ENCODE peak calls at places on chromosomes 4 and X, in ten cellular contexts. One of them, this sample, is unnamed.

GRCh38 chr4:109389367-109390118 is 44.1 kb upstream of the SEC24B start:
- DNase-seq in HCEC 1CT: no peak
- DNase-seq in activated CD4-positive, alpha-beta T cell treated with anti-CD3 and anti-CD28 coated beads, Interleukin-2, amount 10 ng/mL, durations not matched to agents 7 days and 5 days: no peak
- DNase-seq in EL: peak; percentile 6
- DNase-seq in cardiac muscle cell: peak; percentile 8
- DNase-seq in activated naive CD4-positive, alpha-beta T cell treated with anti-CD3 and anti-CD28 coated beads, Interleukin-2, amount 10 ng/mL, durations not matched to agents 7 days and 5 days: no peak
- DNase-seq in fibroblast of the aortic adventitia: no peak
- DNase-seq in NCI-H2171: no peak
- DNase-seq in sciatic nerve: no peak
- DNase-seq in GM12865: peak; percentile 75
- DNase-seq in this sample: peak; percentile 2

GRCh38 chr4:68368566-68369473 is 18.9 kb upstream of the YTHDC1 start:
- DNase-seq in EL: peak; percentile 79
- DNase-seq in NCI-H2171: no peak
- DNase-seq in fibroblast of the aortic adventitia: peak; percentile 77
- DNase-seq in cardiac muscle cell: peak; percentile 66
- DNase-seq in activated CD4-positive, alpha-beta T cell treated with anti-CD3 and anti-CD28 coated beads, Interleukin-2, amount 10 ng/mL, durations not matched to agents 7 days and 5 days: no peak
- DNase-seq in GM12865: no peak
- DNase-seq in sciatic nerve: no peak
- DNase-seq in activated naive CD4-positive, alpha-beta T cell treated with anti-CD3 and anti-CD28 coated beads, Interleukin-2, amount 10 ng/mL, durations not matched to agents 7 days and 5 days: no peak
- DNase-seq in HCEC 1CT: peak; percentile 40
- DNase-seq in this sample: peak; percentile 74

GRCh38 chr4:22389240-22389871 is 126.5 kb downstream of the ADGRA3 start:
- DNase-seq in activated naive CD4-positive, alpha-beta T cell treated with anti-CD3 and anti-CD28 coated beads, Interleukin-2, amount 10 ng/mL, durations not matched to agents 7 days and 5 days: peak; percentile 64
- DNase-seq in activated CD4-positive, alpha-beta T cell treated with anti-CD3 and anti-CD28 coated beads, Interleukin-2, amount 10 ng/mL, durations not matched to agents 7 days and 5 days: peak; percentile 59
- DNase-seq in EL: peak; percentile 70
- DNase-seq in fibroblast of the aortic adventitia: peak; percentile 93
- DNase-seq in NCI-H2171: no peak
- DNase-seq in HCEC 1CT: peak; percentile 64
- DNase-seq in GM12865: peak; percentile 79
- DNase-seq in cardiac muscle cell: peak; percentile 88
- DNase-seq in sciatic nerve: no peak
- DNase-seq in this sample: peak; percentile 86

GRCh38 chrX:155755706-155756337 is 125.3 kb upstream of the VAMP7 start:
- DNase-seq in fibroblast of the aortic adventitia: no peak
- DNase-seq in HCEC 1CT: no peak
- DNase-seq in activated CD4-positive, alpha-beta T cell treated with anti-CD3 and anti-CD28 coated beads, Interleukin-2, amount 10 ng/mL, durations not matched to agents 7 days and 5 days: no peak
- DNase-seq in activated naive CD4-positive, alpha-beta T cell treated with anti-CD3 and anti-CD28 coated beads, Interleukin-2, amount 10 ng/mL, durations not matched to agents 7 days and 5 days: no peak
- DNase-seq in sciatic nerve: no peak
- DNase-seq in GM12865: no peak
- DNase-seq in cardiac muscle cell: no peak
- DNase-seq in EL: no peak
- DNase-seq in NCI-H2171: no peak
- DNase-seq in this sample: no peak

GRCh38 chr4:5037553-5038551 is 13.4 kb upstream of the STK32B start:
- DNase-seq in GM12865: no peak
- DNase-seq in HCEC 1CT: peak; percentile 70
- DNase-seq in cardiac muscle cell: peak; percentile 91
- DNase-seq in activated CD4-positive, alpha-beta T cell treated with anti-CD3 and anti-CD28 coated beads, Interleukin-2, amount 10 ng/mL, durations not matched to agents 7 days and 5 days: no peak
- DNase-seq in fibroblast of the aortic adventitia: peak; percentile 91
- DNase-seq in sciatic nerve: no peak
- DNase-seq in activated naive CD4-positive, alpha-beta T cell treated with anti-CD3 and anti-CD28 coated beads, Interleukin-2, amount 10 ng/mL, durations not matched to agents 7 days and 5 days: no peak
- DNase-seq in NCI-H2171: no peak
- DNase-seq in EL: peak; percentile 99
- DNase-seq in this sample: peak; percentile 97

GRCh38 chr4:119103263-119103662 is 32.4 kb upstream of the MYOZ2 start:
- DNase-seq in sciatic nerve: no peak
- DNase-seq in GM12865: no peak
- DNase-seq in cardiac muscle cell: peak; percentile 97
- DNase-seq in activated naive CD4-positive, alpha-beta T cell treated with anti-CD3 and anti-CD28 coated beads, Interleukin-2, amount 10 ng/mL, durations not matched to agents 7 days and 5 days: no peak
- DNase-seq in fibroblast of the aortic adventitia: peak; percentile 99
- DNase-seq in HCEC 1CT: peak; percentile 95
- DNase-seq in activated CD4-positive, alpha-beta T cell treated with anti-CD3 and anti-CD28 coated beads, Interleukin-2, amount 10 ng/mL, durations not matched to agents 7 days and 5 days: no peak
- DNase-seq in EL: peak; percentile 95
- DNase-seq in NCI-H2171: no peak
- DNase-seq in this sample: peak; percentile 94

GRCh38 chrX:153554519-153555167 is 37.2 kb downstream of the ATP2B3 start:
- DNase-seq in fibroblast of the aortic adventitia: peak; percentile 51
- DNase-seq in sciatic nerve: peak; percentile 85
- DNase-seq in activated CD4-positive, alpha-beta T cell treated with anti-CD3 and anti-CD28 coated beads, Interleukin-2, amount 10 ng/mL, durations not matched to agents 7 days and 5 days: peak; percentile 64
- DNase-seq in NCI-H2171: no peak
- DNase-seq in cardiac muscle cell: peak; percentile 55
- DNase-seq in HCEC 1CT: peak; percentile 43
- DNase-seq in EL: peak; percentile 45
- DNase-seq in GM12865: peak; percentile 48
- DNase-seq in activated naive CD4-positive, alpha-beta T cell treated with anti-CD3 and anti-CD28 coated beads, Interleukin-2, amount 10 ng/mL, durations not matched to agents 7 days and 5 days: peak; percentile 73
- DNase-seq in this sample: peak; percentile 75

GRCh38 chr4:89334311-89334710 is 26.7 kb upstream of the GPRIN3 start:
- DNase-seq in fibroblast of the aortic adventitia: no peak
- DNase-seq in activated CD4-positive, alpha-beta T cell treated with anti-CD3 and anti-CD28 coated beads, Interleukin-2, amount 10 ng/mL, durations not matched to agents 7 days and 5 days: no peak
- DNase-seq in EL: no peak
- DNase-seq in sciatic nerve: no peak
- DNase-seq in GM12865: no peak
- DNase-seq in activated naive CD4-positive, alpha-beta T cell treated with anti-CD3 and anti-CD28 coated beads, Interleukin-2, amount 10 ng/mL, durations not matched to agents 7 days and 5 days: no peak
- DNase-seq in HCEC 1CT: no peak
- DNase-seq in cardiac muscle cell: no peak
- DNase-seq in NCI-H2171: no peak
- DNase-seq in this sample: no peak

GRCh38 chr4:22416403-22416802 is 99.5 kb downstream of the ADGRA3 start:
- DNase-seq in EL: peak; percentile 5
- DNase-seq in cardiac muscle cell: peak; percentile 38
- DNase-seq in sciatic nerve: no peak
- DNase-seq in activated CD4-positive, alpha-beta T cell treated with anti-CD3 and anti-CD28 coated beads, Interleukin-2, amount 10 ng/mL, durations not matched to agents 7 days and 5 days: no peak
- DNase-seq in activated naive CD4-positive, alpha-beta T cell treated with anti-CD3 and anti-CD28 coated beads, Interleukin-2, amount 10 ng/mL, durations not matched to agents 7 days and 5 days: no peak
- DNase-seq in HCEC 1CT: no peak
- DNase-seq in GM12865: no peak
- DNase-seq in fibroblast of the aortic adventitia: peak; percentile 20
- DNase-seq in NCI-H2171: no peak
- DNase-seq in this sample: no peak

GRCh38 chr4:79184461-79184860 is 141.4 kb downstream of the NAA11 start:
- DNase-seq in NCI-H2171: no peak
- DNase-seq in activated CD4-positive, alpha-beta T cell treated with anti-CD3 and anti-CD28 coated beads, Interleukin-2, amount 10 ng/mL, durations not matched to agents 7 days and 5 days: no peak
- DNase-seq in fibroblast of the aortic adventitia: no peak
- DNase-seq in activated naive CD4-positive, alpha-beta T cell treated with anti-CD3 and anti-CD28 coated beads, Interleukin-2, amount 10 ng/mL, durations not matched to agents 7 days and 5 days: no peak
- DNase-seq in EL: no peak
- DNase-seq in cardiac muscle cell: no peak
- DNase-seq in HCEC 1CT: no peak
- DNase-seq in GM12865: no peak
- DNase-seq in sciatic nerve: no peak
- DNase-seq in this sample: no peak

GRCh38 chr4:140884431-140885058 is 128.4 kb upstream of the TBC1D9 start:
- DNase-seq in cardiac muscle cell: peak; percentile 86
- DNase-seq in sciatic nerve: no peak
- DNase-seq in activated CD4-positive, alpha-beta T cell treated with anti-CD3 and anti-CD28 coated beads, Interleukin-2, amount 10 ng/mL, durations not matched to agents 7 days and 5 days: peak; percentile 49
- DNase-seq in EL: peak; percentile 68
- DNase-seq in fibroblast of the aortic adventitia: peak; percentile 86
- DNase-seq in HCEC 1CT: peak; percentile 39
- DNase-seq in activated naive CD4-positive, alpha-beta T cell treated with anti-CD3 and anti-CD28 coated beads, Interleukin-2, amount 10 ng/mL, durations not matched to agents 7 days and 5 days: peak; percentile 53
- DNase-seq in NCI-H2171: peak; percentile 20
- DNase-seq in GM12865: peak; percentile 82
- DNase-seq in this sample: peak; percentile 67

GRCh38 chr4:162837679-162838078 is 329.0 kb downstream of the NAF1 start:
- DNase-seq in activated CD4-positive, alpha-beta T cell treated with anti-CD3 and anti-CD28 coated beads, Interleukin-2, amount 10 ng/mL, durations not matched to agents 7 days and 5 days: no peak
- DNase-seq in NCI-H2171: no peak
- DNase-seq in sciatic nerve: no peak
- DNase-seq in cardiac muscle cell: no peak
- DNase-seq in GM12865: no peak
- DNase-seq in activated naive CD4-positive, alpha-beta T cell treated with anti-CD3 and anti-CD28 coated beads, Interleukin-2, amount 10 ng/mL, durations not matched to agents 7 days and 5 days: no peak
- DNase-seq in fibroblast of the aortic adventitia: no peak
- DNase-seq in EL: no peak
- DNase-seq in HCEC 1CT: no peak
- DNase-seq in this sample: no peak

GRCh38 chr4:20172070-20172760 is 79.5 kb upstream of the SLIT2 start:
- DNase-seq in activated CD4-positive, alpha-beta T cell treated with anti-CD3 and anti-CD28 coated beads, Interleukin-2, amount 10 ng/mL, durations not matched to agents 7 days and 5 days: no peak
- DNase-seq in cardiac muscle cell: no peak
- DNase-seq in HCEC 1CT: no peak
- DNase-seq in sciatic nerve: no peak
- DNase-seq in EL: peak; percentile 34
- DNase-seq in fibroblast of the aortic adventitia: no peak
- DNase-seq in NCI-H2171: no peak
- DNase-seq in activated naive CD4-positive, alpha-beta T cell treated with anti-CD3 and anti-CD28 coated beads, Interleukin-2, amount 10 ng/mL, durations not matched to agents 7 days and 5 days: no peak
- DNase-seq in GM12865: no peak
- DNase-seq in this sample: peak; percentile 12

GRCh38 chr4:53908661-53909078 is 155.7 kb downstream of the CHIC2 start:
- DNase-seq in EL: peak; percentile 91
- DNase-seq in activated CD4-positive, alpha-beta T cell treated with anti-CD3 and anti-CD28 coated beads, Interleukin-2, amount 10 ng/mL, durations not matched to agents 7 days and 5 days: peak; percentile 33
- DNase-seq in activated naive CD4-positive, alpha-beta T cell treated with anti-CD3 and anti-CD28 coated beads, Interleukin-2, amount 10 ng/mL, durations not matched to agents 7 days and 5 days: peak; percentile 22
- DNase-seq in GM12865: peak; percentile 62
- DNase-seq in HCEC 1CT: peak; percentile 87
- DNase-seq in cardiac muscle cell: peak; percentile 98
- DNase-seq in sciatic nerve: no peak
- DNase-seq in fibroblast of the aortic adventitia: peak; percentile 98
- DNase-seq in NCI-H2171: no peak
- DNase-seq in this sample: peak; percentile 93

GRCh38 chrX:22345884-22346283 is 73.2 kb downstream of the CBLL2 start:
- DNase-seq in EL: no peak
- DNase-seq in cardiac muscle cell: no peak
- DNase-seq in fibroblast of the aortic adventitia: no peak
- DNase-seq in GM12865: peak; percentile 0
- DNase-seq in HCEC 1CT: no peak
- DNase-seq in activated naive CD4-positive, alpha-beta T cell treated with anti-CD3 and anti-CD28 coated beads, Interleukin-2, amount 10 ng/mL, durations not matched to agents 7 days and 5 days: no peak
- DNase-seq in sciatic nerve: no peak
- DNase-seq in NCI-H2171: no peak
- DNase-seq in activated CD4-positive, alpha-beta T cell treated with anti-CD3 and anti-CD28 coated beads, Interleukin-2, amount 10 ng/mL, durations not matched to agents 7 days and 5 days: no peak
- DNase-seq in this sample: no peak

GRCh38 chr4:102564399-102564921 is 63.3 kb downstream of the NFKB1 start:
- DNase-seq in sciatic nerve: no peak
- DNase-seq in HCEC 1CT: peak; percentile 58
- DNase-seq in GM12865: peak; percentile 89
- DNase-seq in activated CD4-positive, alpha-beta T cell treated with anti-CD3 and anti-CD28 coated beads, Interleukin-2, amount 10 ng/mL, durations not matched to agents 7 days and 5 days: no peak
- DNase-seq in cardiac muscle cell: peak; percentile 58
- DNase-seq in EL: peak; percentile 71
- DNase-seq in activated naive CD4-positive, alpha-beta T cell treated with anti-CD3 and anti-CD28 coated beads, Interleukin-2, amount 10 ng/mL, durations not matched to agents 7 days and 5 days: no peak
- DNase-seq in fibroblast of the aortic adventitia: peak; percentile 73
- DNase-seq in NCI-H2171: no peak
- DNase-seq in this sample: no peak

GRCh38 chrX:15349046-15349445 is 13.7 kb upstream of the PIGA start:
- DNase-seq in HCEC 1CT: peak; percentile 20
- DNase-seq in EL: peak; percentile 37
- DNase-seq in GM12865: peak; percentile 60
- DNase-seq in sciatic nerve: no peak
- DNase-seq in activated naive CD4-positive, alpha-beta T cell treated with anti-CD3 and anti-CD28 coated beads, Interleukin-2, amount 10 ng/mL, durations not matched to agents 7 days and 5 days: peak; percentile 20
- DNase-seq in fibroblast of the aortic adventitia: peak; percentile 89
- DNase-seq in activated CD4-positive, alpha-beta T cell treated with anti-CD3 and anti-CD28 coated beads, Interleukin-2, amount 10 ng/mL, durations not matched to agents 7 days and 5 days: peak; percentile 20
- DNase-seq in NCI-H2171: peak; percentile 29
- DNase-seq in cardiac muscle cell: peak; percentile 79
- DNase-seq in this sample: peak; percentile 85

GRCh38 chrX:68671221-68671620 is 23.8 kb downstream of the STARD8 start:
- DNase-seq in GM12865: no peak
- DNase-seq in EL: no peak
- DNase-seq in NCI-H2171: no peak
- DNase-seq in fibroblast of the aortic adventitia: peak; percentile 29
- DNase-seq in cardiac muscle cell: no peak
- DNase-seq in activated CD4-positive, alpha-beta T cell treated with anti-CD3 and anti-CD28 coated beads, Interleukin-2, amount 10 ng/mL, durations not matched to agents 7 days and 5 days: no peak
- DNase-seq in HCEC 1CT: no peak
- DNase-seq in sciatic nerve: no peak
- DNase-seq in activated naive CD4-positive, alpha-beta T cell treated with anti-CD3 and anti-CD28 coated beads, Interleukin-2, amount 10 ng/mL, durations not matched to agents 7 days and 5 days: no peak
- DNase-seq in this sample: no peak

GRCh38 chr4:55184600-55185523 is 59.5 kb upstream of the KDR start:
- DNase-seq in cardiac muscle cell: peak; percentile 82
- DNase-seq in activated naive CD4-positive, alpha-beta T cell treated with anti-CD3 and anti-CD28 coated beads, Interleukin-2, amount 10 ng/mL, durations not matched to agents 7 days and 5 days: peak; percentile 44
- DNase-seq in NCI-H2171: peak; percentile 8
- DNase-seq in activated CD4-positive, alpha-beta T cell treated with anti-CD3 and anti-CD28 coated beads, Interleukin-2, amount 10 ng/mL, durations not matched to agents 7 days and 5 days: peak; percentile 43
- DNase-seq in EL: peak; percentile 41
- DNase-seq in sciatic nerve: no peak
- DNase-seq in GM12865: peak; percentile 61
- DNase-seq in HCEC 1CT: peak; percentile 75
- DNase-seq in fibroblast of the aortic adventitia: peak; percentile 76
- DNase-seq in this sample: peak; percentile 27

GRCh38 chr4:2047781-2048581 is 11.1 kb upstream of the NAT8L start:
- DNase-seq in EL: no peak
- DNase-seq in cardiac muscle cell: no peak
- DNase-seq in HCEC 1CT: no peak
- DNase-seq in sciatic nerve: no peak
- DNase-seq in NCI-H2171: no peak
- DNase-seq in activated CD4-positive, alpha-beta T cell treated with anti-CD3 and anti-CD28 coated beads, Interleukin-2, amount 10 ng/mL, durations not matched to agents 7 days and 5 days: no peak
- DNase-seq in fibroblast of the aortic adventitia: no peak
- DNase-seq in activated naive CD4-positive, alpha-beta T cell treated with anti-CD3 and anti-CD28 coated beads, Interleukin-2, amount 10 ng/mL, durations not matched to agents 7 days and 5 days: no peak
- DNase-seq in GM12865: no peak
- DNase-seq in this sample: no peak

GRCh38 chrX:153765138-153766079 is 1.4 kb downstream of the PLXNB3 start:
- DNase-seq in EL: peak; percentile 42
- DNase-seq in cardiac muscle cell: peak; percentile 25
- DNase-seq in NCI-H2171: no peak
- DNase-seq in activated naive CD4-positive, alpha-beta T cell treated with anti-CD3 and anti-CD28 coated beads, Interleukin-2, amount 10 ng/mL, durations not matched to agents 7 days and 5 days: no peak
- DNase-seq in sciatic nerve: peak; percentile 77
- DNase-seq in GM12865: peak; percentile 0
- DNase-seq in fibroblast of the aortic adventitia: no peak
- DNase-seq in HCEC 1CT: no peak
- DNase-seq in activated CD4-positive, alpha-beta T cell treated with anti-CD3 and anti-CD28 coated beads, Interleukin-2, amount 10 ng/mL, durations not matched to agents 7 days and 5 days: no peak
- DNase-seq in this sample: no peak

GRCh38 chr4:41215155-41215554 is 813 bp upstream of the APBB2 start:
- DNase-seq in HCEC 1CT: no peak
- DNase-seq in NCI-H2171: no peak
- DNase-seq in fibroblast of the aortic adventitia: no peak
- DNase-seq in activated naive CD4-positive, alpha-beta T cell treated with anti-CD3 and anti-CD28 coated beads, Interleukin-2, amount 10 ng/mL, durations not matched to agents 7 days and 5 days: no peak
- DNase-seq in cardiac muscle cell: no peak
- DNase-seq in GM12865: no peak
- DNase-seq in sciatic nerve: no peak
- DNase-seq in EL: no peak
- DNase-seq in activated CD4-positive, alpha-beta T cell treated with anti-CD3 and anti-CD28 coated beads, Interleukin-2, amount 10 ng/mL, durations not matched to agents 7 days and 5 days: no peak
- DNase-seq in this sample: peak; percentile 15

GRCh38 chr4:184540307-184540706 is 66.0 kb upstream of the IRF2 start:
- DNase-seq in activated naive CD4-positive, alpha-beta T cell treated with anti-CD3 and anti-CD28 coated beads, Interleukin-2, amount 10 ng/mL, durations not matched to agents 7 days and 5 days: no peak
- DNase-seq in sciatic nerve: no peak
- DNase-seq in cardiac muscle cell: no peak
- DNase-seq in activated CD4-positive, alpha-beta T cell treated with anti-CD3 and anti-CD28 coated beads, Interleukin-2, amount 10 ng/mL, durations not matched to agents 7 days and 5 days: no peak
- DNase-seq in NCI-H2171: no peak
- DNase-seq in HCEC 1CT: no peak
- DNase-seq in GM12865: no peak
- DNase-seq in fibroblast of the aortic adventitia: no peak
- DNase-seq in EL: no peak
- DNase-seq in this sample: no peak

GRCh38 chr4:123832173-123833026 is 435.8 kb downstream of the SPRY1 start:
- DNase-seq in GM12865: no peak
- DNase-seq in HCEC 1CT: peak; percentile 95
- DNase-seq in activated naive CD4-positive, alpha-beta T cell treated with anti-CD3 and anti-CD28 coated beads, Interleukin-2, amount 10 ng/mL, durations not matched to agents 7 days and 5 days: no peak
- DNase-seq in activated CD4-positive, alpha-beta T cell treated with anti-CD3 and anti-CD28 coated beads, Interleukin-2, amount 10 ng/mL, durations not matched to agents 7 days and 5 days: no peak
- DNase-seq in sciatic nerve: peak; percentile 59
- DNase-seq in cardiac muscle cell: peak; percentile 99
- DNase-seq in EL: peak; percentile 99
- DNase-seq in fibroblast of the aortic adventitia: peak; percentile 99
- DNase-seq in NCI-H2171: no peak
- DNase-seq in this sample: peak; percentile 97

GRCh38 chr4:84258905-84259830 is 239.9 kb downstream of the NKX6-1 start:
- DNase-seq in EL: peak; percentile 13
- DNase-seq in HCEC 1CT: peak; percentile 11
- DNase-seq in activated naive CD4-positive, alpha-beta T cell treated with anti-CD3 and anti-CD28 coated beads, Interleukin-2, amount 10 ng/mL, durations not matched to agents 7 days and 5 days: no peak
- DNase-seq in activated CD4-positive, alpha-beta T cell treated with anti-CD3 and anti-CD28 coated beads, Interleukin-2, amount 10 ng/mL, durations not matched to agents 7 days and 5 days: no peak
- DNase-seq in cardiac muscle cell: peak; percentile 21
- DNase-seq in sciatic nerve: no peak
- DNase-seq in GM12865: peak; percentile 74
- DNase-seq in NCI-H2171: no peak
- DNase-seq in fibroblast of the aortic adventitia: peak; percentile 43
- DNase-seq in this sample: peak; percentile 42

GRCh38 chr4:15963568-15963967 is 593 bp upstream of the FGFBP2 start:
- DNase-seq in HCEC 1CT: no peak
- DNase-seq in fibroblast of the aortic adventitia: no peak
- DNase-seq in activated CD4-positive, alpha-beta T cell treated with anti-CD3 and anti-CD28 coated beads, Interleukin-2, amount 10 ng/mL, durations not matched to agents 7 days and 5 days: peak; percentile 45
- DNase-seq in EL: no peak
- DNase-seq in GM12865: no peak
- DNase-seq in sciatic nerve: no peak
- DNase-seq in cardiac muscle cell: no peak
- DNase-seq in activated naive CD4-positive, alpha-beta T cell treated with anti-CD3 and anti-CD28 coated beads, Interleukin-2, amount 10 ng/mL, durations not matched to agents 7 days and 5 days: peak; percentile 55
- DNase-seq in NCI-H2171: no peak
- DNase-seq in this sample: no peak

GRCh38 chrX:3169421-3169820 is 128.2 kb downstream of the ARSF start:
- DNase-seq in activated naive CD4-positive, alpha-beta T cell treated with anti-CD3 and anti-CD28 coated beads, Interleukin-2, amount 10 ng/mL, durations not matched to agents 7 days and 5 days: no peak
- DNase-seq in activated CD4-positive, alpha-beta T cell treated with anti-CD3 and anti-CD28 coated beads, Interleukin-2, amount 10 ng/mL, durations not matched to agents 7 days and 5 days: no peak
- DNase-seq in sciatic nerve: no peak
- DNase-seq in cardiac muscle cell: no peak
- DNase-seq in HCEC 1CT: no peak
- DNase-seq in GM12865: no peak
- DNase-seq in EL: no peak
- DNase-seq in fibroblast of the aortic adventitia: no peak
- DNase-seq in NCI-H2171: no peak
- DNase-seq in this sample: no peak

GRCh38 chrX:129145898-129146297 is 377.4 kb downstream of the SMARCA1 start:
- DNase-seq in fibroblast of the aortic adventitia: no peak
- DNase-seq in cardiac muscle cell: no peak
- DNase-seq in NCI-H2171: no peak
- DNase-seq in activated naive CD4-positive, alpha-beta T cell treated with anti-CD3 and anti-CD28 coated beads, Interleukin-2, amount 10 ng/mL, durations not matched to agents 7 days and 5 days: no peak
- DNase-seq in GM12865: no peak
- DNase-seq in sciatic nerve: no peak
- DNase-seq in HCEC 1CT: no peak
- DNase-seq in EL: no peak
- DNase-seq in activated CD4-positive, alpha-beta T cell treated with anti-CD3 and anti-CD28 coated beads, Interleukin-2, amount 10 ng/mL, durations not matched to agents 7 days and 5 days: no peak
- DNase-seq in this sample: no peak

This sample was measured in adipocyte.